ENCODE peak calls at places on chromosome 22, in four cellular contexts. One of them, this sample, is unnamed.

GRCh38 chr22:39471421-39472141 is 14.8 kb downstream of the MGAT3 start:
- DNase-seq in OCI-LY7: no peak
- DNase-seq in HS-27A: no peak
- DNase-seq in DMS53: peak
- DNase-seq in this sample: peak

GRCh38 chr22:19779011-19779421 is 18.4 kb downstream of the TBX1 start:
- DNase-seq in DMS53: no peak
- DNase-seq in OCI-LY7: peak
- DNase-seq in HS-27A: no peak
- DNase-seq in this sample: peak

GRCh38 chr22:36026741-36027140 is 1.9 kb downstream of the RBFOX2 start:
- DNase-seq in OCI-LY7: peak
- DNase-seq in HS-27A: no peak
- DNase-seq in DMS53: peak
- DNase-seq in this sample: no peak

GRCh38 chr22:39264344-39265116 is 19.7 kb upstream of the PDGFB start:
- DNase-seq in DMS53: no peak
- DNase-seq in OCI-LY7: no peak
- DNase-seq in HS-27A: no peak
- DNase-seq in this sample: no peak

GRCh38 chr22:23888615-23889401 is 5.4 kb upstream of the MIF start:
- DNase-seq in HS-27A: peak
- DNase-seq in OCI-LY7: no peak
- DNase-seq in DMS53: peak
- DNase-seq in this sample: no peak

GRCh38 chr22:38422615-38423511 is 32.1 kb downstream of the KCNJ4 start:
- DNase-seq in OCI-LY7: no peak
- DNase-seq in HS-27A: no peak
- DNase-seq in DMS53: no peak
- DNase-seq in this sample: no peak

GRCh38 chr22:24164823-24165379 is 16.4 kb upstream of the SUSD2 start:
- DNase-seq in HS-27A: no peak
- DNase-seq in DMS53: no peak
- DNase-seq in OCI-LY7: no peak
- DNase-seq in this sample: no peak

GRCh38 chr22:35894464-35894878 is 134.2 kb downstream of the RBFOX2 start:
- DNase-seq in HS-27A: no peak
- DNase-seq in OCI-LY7: peak
- DNase-seq in DMS53: no peak
- DNase-seq in this sample: no peak

GRCh38 chr22:23181763-23182288 is 1.5 kb downstream of the BCR start:
- DNase-seq in OCI-LY7: no peak
- DNase-seq in HS-27A: no peak
- DNase-seq in DMS53: no peak
- DNase-seq in this sample: no peak

GRCh38 chr22:36745301-36745995 is 30.5 kb downstream of the IFT27 start:
- DNase-seq in OCI-LY7: no peak
- DNase-seq in HS-27A: no peak
- DNase-seq in DMS53: no peak
- DNase-seq in this sample: peak

GRCh38 chr22:29336751-29337490 is 21.4 kb upstream of the RASL10A start:
- DNase-seq in HS-27A: no peak
- DNase-seq in DMS53: no peak
- DNase-seq in OCI-LY7: no peak
- DNase-seq in this sample: no peak

This sample was measured in Karpas-422.